ENCODE peak calls at places on chromosomes 7 and 10, in eight cellular contexts. X, V, N, C, R, A, K and U are unnamed samples.

GRCh38 chr10:5159126-5159525 is 25.8 kb downstream of the AKR1C8 start:
- DNase-seq in V (no peak), K (no peak), N (no peak), R (no peak), A (no peak), X (no peak), C (no peak), U (no peak)

GRCh38 chr10:35780970-35781642 is 139.0 kb upstream of the FZD8 start:
- DNase-seq in K (no peak), C (no peak), X (no peak), A (no peak), V (no peak), R (no peak), N (no peak), U (no peak)

GRCh38 chr7:16609842-16610450 is 35.6 kb downstream of the ANKMY2 start:
- DNase-seq in V (no peak), X (no peak), K (no peak), R (no peak), A (no peak), C (no peak), N (no peak), U (peak)

GRCh38 chr7:105532709-105533460 is 884 bp downstream of the RINT1 start:
- DNase-seq in N (no peak), R (no peak), C (no peak), X (no peak), V (no peak), K (no peak), A (no peak), U (no peak)

GRCh38 chr7:7553386-7553785 is 13.3 kb upstream of the MIOS start:
- DNase-seq in C (no peak), R (no peak), V (no peak), N (no peak), K (no peak), X (no peak), A (no peak), U (no peak)

GRCh38 chr7:4683043-4683883 is 1.2 kb downstream of the FOXK1 start:
- DNase-seq in N (no peak), K (no peak), V (no peak), C (peak), A (no peak), X (peak), R (no peak), U (no peak)

GRCh38 chr10:81873932-81874816 is 820 bp upstream of the NRG3 start:
- DNase-seq in R (peak), V (no peak), A (no peak), C (peak), N (no peak), X (no peak), K (no peak), U (no peak)

GRCh38 chr7:69756235-69756634 is 158.0 kb downstream of the AUTS2 start:
- DNase-seq in A (no peak), N (no peak), C (no peak), K (no peak), R (no peak), X (no peak), V (no peak), U (no peak)

GRCh38 chr7:127968547-127968946 is 62.7 kb downstream of the LRRC4 start:
- DNase-seq in C (no peak), A (no peak), R (no peak), N (no peak), V (no peak), K (no peak), X (no peak), U (no peak)

GRCh38 chr10:114022292-114022691 is 21.4 kb upstream of the ADRB1 start:
- DNase-seq in V (no peak), A (no peak), C (no peak), K (no peak), R (no peak), X (no peak), N (no peak), U (no peak)

DNA sequence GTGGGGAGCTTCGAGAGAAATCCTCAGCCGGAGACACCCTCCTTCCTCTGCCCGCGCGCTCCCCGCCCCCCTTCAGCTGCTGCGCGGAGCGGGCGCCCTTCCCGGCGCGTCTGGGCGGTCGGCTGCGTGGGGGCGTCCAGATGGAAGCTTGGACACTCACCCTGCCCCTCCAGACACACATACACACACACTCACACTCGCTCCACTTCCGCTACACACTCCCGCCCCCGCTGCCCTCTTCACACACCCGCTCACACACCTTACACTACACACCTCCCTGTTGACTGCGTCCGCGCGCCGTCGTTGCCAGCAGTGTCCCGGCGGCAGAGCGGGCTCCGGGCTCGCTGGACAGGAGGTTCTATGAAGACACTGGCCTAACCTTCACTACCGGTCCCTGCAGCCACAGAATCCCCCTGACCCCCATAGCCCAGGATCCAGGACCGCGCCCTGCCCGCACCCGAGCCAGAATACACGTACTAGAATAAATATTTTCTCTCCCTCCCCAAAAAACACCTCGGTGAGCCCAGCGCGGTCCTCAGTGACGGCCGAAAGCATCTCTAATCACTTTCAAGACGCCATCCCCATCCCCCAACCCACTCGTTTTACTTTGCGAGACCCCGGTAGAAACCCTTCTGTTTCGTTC is 1.1 kb upstream of the EGR2 start:
- DNase-seq in K (no peak), N (peak), A (no peak), C (peak), R (no peak), X (peak), V (no peak), U (no peak)
- TF ChIP-seq USF2 in K (no peak), N (no peak), A (no peak), C (no peak), R (no peak), X (no peak), V (no peak), U (no peak)

GRCh38 chr7:120799813-120800483 is 58.0 kb downstream of the TSPAN12 start:
- DNase-seq in R (no peak), K (no peak), X (no peak), C (no peak), A (no peak), N (no peak), V (no peak), U (no peak)
- TF ChIP-seq USF2 in R (no peak), K (no peak), X (no peak), C (no peak), A (no peak), N (no peak), V (no peak), U (no peak)

GRCh38 chr10:131021967-131022366 is 289.6 kb downstream of the TCERG1L start:
- DNase-seq in R (no peak), N (no peak), K (no peak), A (no peak), C (no peak), X (no peak), V (no peak), U (no peak)

GRCh38 chr10:131019696-131020095 is 291.8 kb downstream of the TCERG1L start:
- DNase-seq in C (no peak), K (no peak), A (no peak), X (no peak), N (no peak), R (no peak), V (no peak), U (no peak)

GRCh38 chr10:131021246-131021895 is 290.1 kb downstream of the TCERG1L start:
- DNase-seq in R (no peak), V (no peak), X (no peak), N (no peak), A (no peak), C (no peak), K (no peak), U (no peak)

GRCh38 chr10:131022369-131022768 is 289.2 kb downstream of the TCERG1L start:
- DNase-seq in A (no peak), V (no peak), R (no peak), C (no peak), X (no peak), K (no peak), N (no peak), U (no peak)

GRCh38 chr10:131020775-131021174 is 290.7 kb downstream of the TCERG1L start:
- DNase-seq in X (no peak), V (no peak), A (no peak), R (no peak), K (no peak), C (no peak), N (no peak), U (no peak)
- TF ChIP-seq USF2 in X (no peak), V (no peak), A (no peak), R (no peak), K (no peak), C (no peak), N (no peak), U (no peak)

GRCh38 chr10:78314651-78315050 is 281.0 kb downstream of the RPS24 start:
- DNase-seq in A (no peak), V (no peak), C (no peak), N (no peak), X (no peak), R (no peak), K (no peak), U (no peak)
- TF ChIP-seq USF2 in A (no peak), V (no peak), C (no peak), N (no peak), X (no peak), R (no peak), K (no peak), U (no peak)

GRCh38 chr10:48340734-48341133 is 34.3 kb downstream of the MAPK8 start:
- DNase-seq in C (no peak), R (no peak), N (no peak), K (no peak), A (no peak), X (no peak), V (no peak), U (no peak)

GRCh38 chr10:48343871-48344598 is 37.6 kb downstream of the MAPK8 start:
- DNase-seq in A (no peak), C (no peak), V (no peak), K (no peak), R (no peak), N (no peak), X (no peak), U (no peak)

GRCh38 chr10:48343106-48343505 is 36.6 kb downstream of the MAPK8 start:
- DNase-seq in C (no peak), R (no peak), N (no peak), A (no peak), V (no peak), K (no peak), X (no peak), U (no peak)
- TF ChIP-seq USF2 in C (no peak), R (no peak), N (no peak), A (no peak), V (no peak), K (no peak), X (no peak), U (no peak)

GRCh38 chr7:151590071-151590800 is 70.5 kb upstream of the RHEB start:
- DNase-seq in K (no peak), R (no peak), N (no peak), A (peak), C (no peak), V (no peak), X (no peak), U (no peak)
- TF ChIP-seq USF2 in K (no peak), R (no peak), N (no peak), A (no peak), C (no peak), V (no peak), X (no peak), U (no peak)

GRCh38 chr10:49104323-49104722 is 11.0 kb downstream of the VSTM4 start:
- DNase-seq in K (no peak), C (no peak), R (no peak), X (no peak), A (no peak), N (no peak), V (no peak), U (no peak)
- TF ChIP-seq USF2 in K (no peak), C (no peak), R (no peak), X (no peak), A (no peak), N (no peak), V (no peak), U (no peak)

DNA sequence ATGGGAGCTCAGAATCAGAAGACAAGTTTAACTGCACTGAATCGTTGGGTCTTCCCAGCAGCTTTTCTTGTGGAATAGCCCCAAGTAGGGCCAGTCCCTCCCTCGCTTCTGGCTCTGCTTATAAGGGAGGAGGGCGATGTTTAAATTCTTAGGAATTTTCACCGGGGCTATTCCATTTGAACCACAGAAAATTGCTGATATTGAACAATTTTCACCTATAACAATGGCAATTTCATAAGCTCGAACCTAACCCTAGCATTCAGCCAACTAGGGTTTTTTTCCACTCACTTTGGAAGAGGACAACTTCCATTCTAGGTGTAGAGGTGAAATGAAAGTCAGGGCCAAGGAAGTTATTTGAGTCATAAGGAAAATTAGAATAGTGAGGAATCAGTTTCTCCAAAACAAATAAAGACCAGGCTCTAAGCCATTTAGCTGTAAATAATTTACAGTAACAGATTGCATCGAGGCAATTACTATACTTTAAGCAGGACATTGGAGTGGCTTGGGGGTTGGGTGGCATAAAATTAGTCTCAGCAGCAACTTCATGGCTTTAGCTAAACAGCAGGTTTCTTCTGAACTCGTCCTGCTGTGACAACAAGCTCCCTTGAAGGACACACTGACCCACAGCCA is 1.5 kb upstream of the ATP6V0A4 start:
- DNase-seq in K (no peak), C (no peak), R (no peak), N (no peak), X (no peak), V (no peak), A (no peak), U (no peak)
- TF ChIP-seq USF2 in K (no peak), C (no peak), R (no peak), N (no peak), X (no peak), V (no peak), A (no peak), U (no peak)

DNA sequence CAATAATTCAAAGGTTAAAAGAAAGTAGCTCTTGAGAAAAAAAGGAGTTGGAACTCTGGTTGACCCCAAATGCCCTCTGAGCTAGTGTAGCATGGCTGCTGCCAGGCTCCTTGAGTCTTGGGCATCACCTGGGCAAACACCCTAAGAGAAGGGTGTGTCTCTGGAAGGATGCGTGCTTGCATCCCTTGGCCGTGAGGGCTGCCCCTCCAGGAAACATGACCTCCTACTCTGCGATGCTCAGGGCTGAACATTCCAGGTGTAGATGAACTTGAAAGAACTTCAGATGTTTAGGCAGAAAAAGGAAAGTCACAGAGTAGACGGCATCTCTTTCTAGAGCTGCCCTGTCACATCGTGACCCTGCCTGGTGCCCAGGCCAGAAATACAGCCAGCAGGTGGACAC is 189.4 kb upstream of the TCERG1L start:
- DNase-seq in R (no peak), X (no peak), A (no peak), N (no peak), K (no peak), V (no peak), C (no peak), U (no peak)
- TF ChIP-seq USF2 in R (no peak), X (no peak), A (no peak), N (no peak), K (no peak), V (no peak), C (no peak), U (no peak)